ENCODE peak calls at places on chromosomes 2 and 18, in seven cellular contexts. C, S, L, E, B, T and W are unnamed samples. For H3K4me1, the result is how much of the 10 kb centered on the place peaks cover.

GRCh38 chr2:201643216-201643651 is at the start of gene TMEM237:
- DNase-seq in T (peak), C (peak), E (peak), B (peak), L (peak), S (peak), W (peak)

GRCh38 chr2:239715606-239716005 is 309.5 kb downstream of the NDUFA10 start:
- DNase-seq in S (no peak), C (no peak), E (no peak), T (peak), B (no peak), L (no peak), W (no peak)

GRCh38 chr2:118696786-118697465 is 150.5 kb downstream of the EN1 start:
- DNase-seq in L (peak), E (no peak), T (no peak), S (no peak), C (no peak), B (no peak), W (no peak)

GRCh38 chr2:233469261-233470006 is 97.1 kb downstream of the USP40 start:
- DNase-seq in L (no peak), T (no peak), E (peak), C (no peak), B (peak), S (no peak), W (no peak)

GRCh38 chr18:77013777-77014525 is 118.6 kb downstream of the MBP start:
- DNase-seq in E (peak), T (no peak), S (no peak), B (peak), L (no peak), C (no peak), W (no peak)

GRCh38 chr2:66888791-66889631 is 454.1 kb downstream of the MEIS1 start:
- DNase-seq in E (peak), B (peak), T (no peak), L (peak), S (no peak), C (peak), W (peak)

GRCh38 chr2:24492283-24493272 is 1.5 kb downstream of the NCOA1 start:
- DNase-seq in L (no peak), T (no peak), E (peak), C (peak), B (peak), S (no peak), W (no peak)

GRCh38 chr2:70944291-70944690 is 8.6 kb downstream of the ATP6V1B1 start:
- DNase-seq in C (no peak), S (no peak), E (no peak), L (no peak), T (peak), B (no peak), W (no peak)

GRCh38 chr2:88024509-88024908 is 8.2 kb upstream of the RNU2-63P start:
- DNase-seq in B (no peak), E (no peak), C (no peak), L (no peak), S (no peak), T (peak), W (no peak)

GRCh38 chr2:179606141-179606540 is 255.3 kb downstream of the ZNF385B start:
- DNase-seq in C (no peak), S (no peak), T (no peak), B (no peak), L (no peak), E (no peak), W (no peak)

GRCh38 chr2:45300026-45300750 is 290.9 kb upstream of the SIX2 start:
- DNase-seq in B (no peak), C (no peak), E (no peak), L (no peak), S (no peak), T (no peak), W (no peak)

GRCh38 chr2:71933467-71934319 is 214.0 kb downstream of the CYP26B1 start:
- DNase-seq in E (no peak), L (no peak), T (peak), B (no peak), S (peak), C (peak), W (peak)

GRCh38 chr2:228901531-228901930 is 369.6 kb downstream of the PID1 start:
- DNase-seq in B (no peak), E (no peak), L (no peak), T (no peak), S (no peak), C (no peak), W (no peak)

GRCh38 chr2:135638825-135639224 is 102.8 kb upstream of the UBXN4 start:
- DNase-seq in B (no peak), S (no peak), E (no peak), C (no peak), L (no peak), T (no peak), W (no peak)

GRCh38 chr2:234701421-234701820 is 204.5 kb upstream of the ARL4C start:
- DNase-seq in S (no peak), E (no peak), L (no peak), B (no peak), T (no peak), C (no peak), W (no peak)

GRCh38 chr18:23918395-23919032 is 96.0 kb upstream of the TTC39C start:
- DNase-seq in S (peak), T (peak), B (peak), L (peak), E (peak), C (no peak), W (no peak)

GRCh38 chr2:241489733-241490443 is 18.5 kb downstream of the STK25 start:
- DNase-seq in T (no peak), C (no peak), B (no peak), S (no peak), E (no peak), L (no peak), W (no peak)

GRCh38 chr2:101733257-101733993 is 35.9 kb downstream of the MAP4K4 start:
- DNase-seq in L (no peak), C (no peak), E (peak), B (peak), T (no peak), S (no peak), W (no peak)

GRCh38 chr2:227785293-227785692 is 28.3 kb upstream of the CCL20 start:
- DNase-seq in S (no peak), B (no peak), T (no peak), L (no peak), C (peak), E (no peak), W (no peak)

GRCh38 chr2:1605659-1606400 is 138.5 kb downstream of the PXDN start:
- DNase-seq in L (peak), B (peak), T (peak), C (peak), E (peak), S (no peak), W (no peak)

GRCh38 chr2:6493669-6494068 is 372.0 kb downstream of the CMPK2 start:
- DNase-seq in C (no peak), E (no peak), S (no peak), L (no peak), B (no peak), T (no peak), W (no peak)

GRCh38 chr2:190785380-190785779 is 95.2 kb upstream of the GLS start:
- DNase-seq in L (no peak), E (no peak), T (no peak), C (no peak), B (no peak), S (no peak), W (no peak)

GRCh38 chr2:169573974-169574299 is 272 bp upstream of the FASTKD1 start:
- DNase-seq in T (no peak), S (no peak), B (no peak), C (peak), E (no peak), L (no peak), W (no peak)

GRCh38 chr18:62571037-62571436 is 48.2 kb downstream of the ZCCHC2 start:
- DNase-seq in C (no peak), T (no peak), B (no peak), L (no peak), E (no peak), S (no peak), W (no peak)

GRCh38 chr18:31440787-31441186 is 6.8 kb upstream of the DSG3 start:
- DNase-seq in C (no peak), S (no peak), T (no peak), B (no peak), E (no peak), L (no peak), W (no peak)

GRCh38 chr2:209298601-209299000 is 125.2 kb upstream of the MAP2 start:
- DNase-seq in S (no peak), L (no peak), E (no peak), B (no peak), T (no peak), C (no peak), W (no peak)

GRCh38 chr2:12064153-12064552 is 317.7 kb downstream of the LPIN1 start:
- DNase-seq in B (peak), E (no peak), T (peak), S (no peak), L (no peak), C (no peak), W (no peak)
- TF ChIP-seq CTCF in B (no peak), E (no peak), T (peak), S (no peak), L (no peak), C (no peak), W (no peak)

DNA sequence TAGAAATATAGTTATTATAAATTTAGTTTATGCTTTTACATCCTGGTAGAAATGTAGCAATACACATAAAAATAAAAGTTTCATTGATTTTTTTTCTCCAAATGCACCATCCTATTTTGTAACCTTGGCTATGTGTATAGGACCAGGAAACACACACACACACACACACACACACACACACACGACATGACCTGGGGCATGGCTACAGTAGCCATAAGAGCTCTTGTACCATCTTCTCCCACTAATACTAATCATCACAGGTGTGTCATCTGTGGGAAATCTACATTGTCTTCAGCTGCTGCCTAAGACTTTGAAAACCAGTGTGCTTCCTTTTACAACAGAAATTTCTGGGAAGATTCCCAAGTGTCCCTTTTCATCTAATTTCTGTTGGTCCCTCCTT is 144.3 kb downstream of the MCFD2 start:
- DNase-seq in C (no peak), B (no peak), T (no peak), L (peak), E (no peak), S (no peak), W (no peak)
- H3K4me1 ChIP-seq in C (under half), B (under half), T (under half), L (under half), E (under half), S (under half), W (under half)

DNA sequence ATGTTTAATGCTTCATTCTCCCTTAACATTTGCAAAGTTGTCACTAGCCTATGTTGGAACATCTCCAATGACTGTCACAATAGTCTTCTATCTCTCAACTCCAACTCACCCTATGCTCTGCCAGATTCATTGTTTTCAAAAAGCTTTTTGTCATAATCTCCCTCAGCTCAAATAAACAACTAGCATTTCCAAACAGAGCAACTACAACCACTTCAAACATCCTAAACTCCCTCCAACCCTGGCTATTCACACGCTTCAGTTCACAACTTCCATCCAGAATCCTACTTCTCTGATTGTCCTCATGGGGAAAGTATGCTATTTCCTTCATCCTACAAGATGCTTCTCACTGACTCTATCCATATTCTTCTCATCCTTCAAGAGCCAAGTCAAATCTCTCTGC is 139.2 kb upstream of the VRK2 start:
- DNase-seq in B (no peak), T (no peak), S (no peak), E (no peak), L (no peak), C (no peak), W (no peak)
- H3K27ac ChIP-seq in B (no peak), T (no peak), S (no peak), E (no peak), L (no peak), C (no peak), W (no peak)

DNA sequence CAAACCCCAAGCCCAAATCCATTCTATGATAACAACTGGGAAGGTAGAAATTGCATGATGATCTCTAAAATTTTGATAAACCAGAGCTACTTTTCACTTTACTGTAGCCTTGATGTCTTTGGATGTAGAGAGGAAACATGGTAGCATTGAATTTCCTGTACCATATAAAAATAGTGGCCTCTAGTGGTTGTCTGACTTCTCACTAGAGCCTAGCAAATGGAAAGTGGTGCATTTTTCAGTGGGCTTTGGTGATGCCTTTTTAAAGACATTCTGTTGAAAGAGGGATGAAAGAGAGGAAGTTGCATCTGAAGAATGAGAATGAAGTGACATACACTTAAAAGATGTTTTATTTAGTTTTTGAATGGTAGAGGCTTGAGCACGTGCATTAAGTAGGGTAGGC is 662.2 kb downstream of the XIRP2 start:
- DNase-seq in L (peak), B (no peak), C (no peak), T (no peak), S (peak), E (no peak), W (no peak)
- TF ChIP-seq CTCF in L (peak), B (no peak), C (peak), T (peak), S (peak), E (peak), W (peak)

GRCh38 chr2:144472911-144473310 is 47.0 kb downstream of the ZEB2 start:
- DNase-seq in C (no peak), B (no peak), S (no peak), E (no peak), T (no peak), L (no peak), W (no peak)
- H3K4me1 ChIP-seq in C (under half), B (half or more), S (under half), E (under half), T (under half), L (under half), W (under half)

GRCh38 chr2:42053482-42053790 is 5.6 kb downstream of the PKDCC start:
- DNase-seq in E (no peak), B (no peak), T (no peak), S (no peak), L (no peak), C (no peak), W (no peak)
- H3K27ac ChIP-seq in E (peak), B (peak), T (no peak), S (no peak), L (peak), C (no peak), W (no peak)